ENCODE peak calls at places on chromosomes 7 and 10, in six cellular contexts. Z is HepG2, M is endothelial cell of umbilical vein, Y is A549, G is SK-N-SH, B is H1. J is an unnamed sample.

GRCh38 chr7:158633055-158633956 is 45.7 kb upstream of the PTPRN2 start:
- DNase-seq in Z (no peak), M (no peak), Y (no peak), G (no peak), B (peak; percentile 28), J (no peak)

GRCh38 chr7:42493436-42494198 is 256.6 kb upstream of the GLI3 start:
- DNase-seq in Z (no peak), M (peak; percentile 46), Y (no peak), G (peak; percentile 20), B (peak; percentile 70), J (no peak)

GRCh38 chr10:129760003-129760315 is 204.1 kb downstream of the EBF3 start:
- DNase-seq in Z (no peak), M (no peak), Y (no peak), G (no peak), B (peak; percentile 30), J (no peak)

GRCh38 chr7:47591655-47592572 is 10.0 kb upstream of the TNS3 start:
- DNase-seq in Z (peak; percentile 75), M (no peak), Y (peak; percentile 73), G (no peak), B (no peak), J (no peak)

GRCh38 chr7:68707958-68708357 is 890.3 kb upstream of the AUTS2 start:
- DNase-seq in Z (no peak), M (no peak), Y (no peak), G (no peak), B (no peak), J (no peak)

GRCh38 chr10:34628174-34628802 is 186.8 kb downstream of the PARD3 start:
- DNase-seq in Z (peak; percentile 19), M (no peak), Y (no peak), G (peak; percentile 66), B (no peak), J (no peak)

GRCh38 chr10:62048919-62049636 is 147.6 kb downstream of the ARID5B start:
- DNase-seq in Z (peak; percentile 94), M (peak; percentile 95), Y (peak; percentile 59), G (peak; percentile 41), B (peak; percentile 68), J (peak; percentile 36)

GRCh38 chr7:74094224-74095095 is 10.9 kb downstream of the LIMK1 start:
- DNase-seq in Z (no peak), M (peak; percentile 89), Y (peak; percentile 92), G (peak; percentile 90), B (peak; percentile 87), J (peak; percentile 96)

GRCh38 chr10:69064762-69065328 is 23.1 kb upstream of the SRGN start:
- DNase-seq in Z (no peak), M (no peak), Y (no peak), G (no peak), B (no peak), J (no peak)

GRCh38 chr10:23439452-23439919 is 611 bp downstream of the OTUD1 start:
- DNase-seq in Z (no peak), M (no peak), Y (peak; percentile 17), G (peak; percentile 75), B (no peak), J (peak; percentile 30)

GRCh38 chr7:140402178-140402835 is 1.6 kb upstream of the RAB19 start:
- DNase-seq in Z (no peak), M (no peak), Y (no peak), G (no peak), B (no peak), J (peak; percentile 55)

GRCh38 chr7:37705976-37706375 is 22.4 kb downstream of the GPR141 start:
- DNase-seq in Z (no peak), M (no peak), Y (no peak), G (no peak), B (no peak), J (peak; percentile 31)

GRCh38 chr10:69051303-69051702 is 36.6 kb upstream of the SRGN start:
- DNase-seq in Z (no peak), M (peak; percentile 39), Y (no peak), G (no peak), B (no peak), J (peak; percentile 75)

GRCh38 chr7:93036149-93036640 is 81.6 kb downstream of the SAMD9 start:
- DNase-seq in Z (no peak), M (no peak), Y (no peak), G (no peak), B (no peak), J (no peak)

GRCh38 chr10:103982639-103983038 is 15.7 kb downstream of the SLK start:
- DNase-seq in Z (peak; percentile 33), M (peak; percentile 46), Y (no peak), G (peak; percentile 32), B (no peak), J (peak; percentile 33)

GRCh38 chr7:137656850-137657232 is 189.9 kb downstream of the DGKI start:
- DNase-seq in Z (no peak), M (no peak), Y (no peak), G (no peak), B (no peak), J (no peak)

GRCh38 chr7:27148031-27148775 is 629 bp upstream of the HOXA6 start:
- DNase-seq in Z (no peak), M (peak; percentile 76), Y (no peak), G (peak; percentile 36), B (peak; percentile 57), J (peak; percentile 40)

GRCh38 chr7:27145884-27146401 is 1.6 kb downstream of the HOXA6 start:
- DNase-seq in Z (no peak), M (no peak), Y (no peak), G (peak; percentile 39), B (no peak), J (no peak)

GRCh38 chr7:27146491-27147210 is 923 bp downstream of the HOXA6 start:
- DNase-seq in Z (no peak), M (no peak), Y (no peak), G (peak; percentile 29), B (peak; percentile 38), J (no peak)

GRCh38 chr7:27148776-27149641 is 1.4 kb upstream of the HOXA6 start:
- DNase-seq in Z (no peak), M (peak; percentile 74), Y (no peak), G (no peak), B (peak; percentile 46), J (no peak)

GRCh38 chr7:27147211-27148030 is at the start of gene HOXA6:
- DNase-seq in Z (no peak), M (peak; percentile 76), Y (no peak), G (peak; percentile 47), B (peak; percentile 56), J (no peak)
- H3K4me3 ChIP-seq in Z (no peak within 1 kb of the TSS), M (peak within 1 kb of the TSS; percentile 54), Y (no peak within 1 kb of the TSS), G (no peak within 1 kb of the TSS), B (peak within 1 kb of the TSS; percentile 42), J (peak within 1 kb of the TSS; percentile 13)

GRCh38 chr7:3897430-3898385 is 596.7 kb downstream of the SDK1 start:
- DNase-seq in Z (peak; percentile 29), M (peak; percentile 55), Y (peak; percentile 36), G (peak; percentile 62), B (no peak), J (peak; percentile 59)
- TF ChIP-seq MAX in Z (no peak), M (no peak), Y (no peak), G (no peak), B (no peak), J (no peak)

DNA sequence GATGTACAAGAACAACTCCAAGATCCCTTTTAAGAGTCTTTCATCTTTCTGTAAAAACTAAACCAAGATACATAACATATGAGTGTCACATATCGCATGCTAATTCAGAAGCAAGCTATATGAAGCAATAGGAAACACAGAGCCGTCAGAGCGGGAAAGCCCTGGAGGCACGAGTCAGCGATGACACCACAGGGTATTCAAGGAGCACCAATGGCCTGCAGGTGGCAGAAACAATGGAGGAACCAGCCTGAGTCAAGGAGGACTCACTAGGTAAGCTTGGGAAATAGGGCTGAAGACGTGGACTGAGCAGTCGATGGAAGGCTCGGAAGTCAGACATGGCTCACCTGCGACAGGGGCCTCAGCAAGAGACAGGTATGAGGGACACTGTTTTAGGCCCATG is 214.4 kb downstream of the FAM107B start:
- DNase-seq in Z (no peak), M (peak; percentile 78), Y (peak; percentile 48), G (no peak), B (no peak), J (peak; percentile 92)
- TF ChIP-seq CTCF in Z (peak; percentile 43), M (peak; percentile 24), Y (no peak), G (no peak), B (peak; percentile 65), J (peak; percentile 14)

GRCh38 chr10:71713135-71714040 is 6.2 kb downstream of the C10orf105 start:
- DNase-seq in Z (no peak), M (peak; percentile 26), Y (no peak), G (no peak), B (no peak), J (peak; percentile 93)
- H3K4me3 ChIP-seq in Z (no peak overlapping the region), M (no peak overlapping the region), Y (no peak overlapping the region), G (no peak overlapping the region), B (no peak overlapping the region), J (peak overlapping the region; percentile 26)

GRCh38 chr10:86179143-86179505 is 187.5 kb downstream of the GRID1 start:
- DNase-seq in Z (no peak), M (no peak), Y (no peak), G (no peak), B (no peak), J (no peak)

GRCh38 chr10:86180861-86181260 is 185.7 kb downstream of the GRID1 start:
- DNase-seq in Z (no peak), M (no peak), Y (no peak), G (no peak), B (no peak), J (no peak)

GRCh38 chr10:86179961-86180360 is 186.6 kb downstream of the GRID1 start:
- DNase-seq in Z (no peak), M (no peak), Y (no peak), G (no peak), B (no peak), J (no peak)

GRCh38 chr10:86178401-86179142 is 188.0 kb downstream of the GRID1 start:
- DNase-seq in Z (peak; percentile 24), M (no peak), Y (peak; percentile 58), G (peak; percentile 68), B (peak; percentile 83), J (peak; percentile 58)

GRCh38 chr10:86182150-86182549 is 184.4 kb downstream of the GRID1 start:
- DNase-seq in Z (no peak), M (no peak), Y (no peak), G (peak; percentile 46), B (no peak), J (no peak)
- TF ChIP-seq MAX in Z (no peak), M (no peak), Y (no peak), G (no peak), B (no peak), J (no peak)

DNA sequence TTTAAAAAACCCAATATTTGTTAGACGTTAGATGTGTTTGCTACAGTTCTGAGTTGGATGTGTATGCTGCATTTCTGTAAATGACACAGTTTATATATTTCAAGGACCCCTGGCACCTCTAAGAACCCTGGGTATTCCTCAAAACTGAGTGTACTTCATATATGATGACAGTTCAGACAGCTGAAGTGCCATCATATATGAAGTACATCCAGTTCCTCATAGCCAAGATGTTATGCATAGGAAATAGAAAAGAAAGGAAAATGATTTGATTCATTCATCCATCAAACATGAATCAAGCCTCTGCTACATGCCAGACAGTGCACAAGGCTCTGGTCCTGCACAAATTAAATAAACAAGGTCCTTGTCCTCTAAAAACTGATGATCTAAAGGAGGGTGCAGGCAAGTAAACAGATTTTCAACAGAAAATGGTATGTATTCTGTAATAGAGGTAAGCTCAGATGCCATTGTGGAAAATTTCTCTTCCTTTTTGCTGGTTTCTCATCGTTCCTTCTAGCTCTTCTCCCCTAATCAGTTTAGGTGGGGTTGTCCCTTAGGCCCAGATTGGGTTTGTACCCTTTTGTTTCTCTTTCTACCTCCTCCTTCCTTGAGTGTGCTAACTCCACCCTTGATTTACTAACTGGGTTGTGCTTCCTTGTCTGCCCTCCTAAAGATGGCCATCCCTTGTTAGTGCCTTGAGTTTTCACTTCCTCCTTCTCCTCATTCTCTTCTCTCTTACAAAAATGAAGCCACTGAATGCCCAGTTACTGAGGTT is 25.3 kb upstream of the SMIM30 start:
- DNase-seq in Z (no peak), M (no peak), Y (no peak), G (no peak), B (no peak), J (peak; percentile 73)
- TF ChIP-seq CTCF in Z (no peak), M (no peak), Y (no peak), G (no peak), B (no peak), J (no peak)